ENCODE peak calls at places on chromosomes 11 and 22, in four cellular contexts. J, E, S and B are unnamed samples.

GRCh38 chr11:18390088-18390487 is 4.3 kb upstream of the LDHA start:
- DNase-seq in J (no peak), E (no peak), S (no peak), B (no peak)

GRCh38 chr11:62153087-62153395 is 29.2 kb downstream of the INCENP start:
- DNase-seq in J (no peak), E (no peak), S (no peak), B (no peak)

GRCh38 chr11:101096036-101096704 is 33.4 kb downstream of the PGR start:
- DNase-seq in J (no peak), E (no peak), S (no peak), B (no peak)

GRCh38 chr22:49702068-49702397 is 125.6 kb downstream of the BRD1 start:
- DNase-seq in J (no peak), E (no peak), S (no peak), B (no peak)

GRCh38 chr11:125959511-125959910 is 13.7 kb downstream of the VSIG10L2 start:
- DNase-seq in J (no peak), E (no peak), S (no peak), B (no peak)

GRCh38 chr11:117378966-117379865 is 51.6 kb downstream of the CEP164 start:
- DNase-seq in J (no peak), E (no peak), S (no peak), B (no peak)

GRCh38 chr11:72814831-72815618 is 814 bp downstream of the ATG16L2 start:
- DNase-seq in J (peak), E (peak), S (no peak), B (peak)

GRCh38 chr22:19974935-19975706 is 33.5 kb upstream of the TXNRD2 start:
- DNase-seq in J (no peak), E (peak), S (no peak), B (peak)

GRCh38 chr22:22082960-22083359 is 100.4 kb upstream of the TOP3B start:
- DNase-seq in J (no peak), E (no peak), S (no peak), B (no peak)

GRCh38 chr11:1874406-1875092 is 17.1 kb downstream of the PRR33 start:
- DNase-seq in J (no peak), E (no peak), S (no peak), B (no peak)

GRCh38 chr22:23565288-23565941 is 14.7 kb downstream of the IGLL1 start:
- DNase-seq in J (no peak), E (peak), S (peak), B (peak)

GRCh38 chr22:38461414-38462081 is 6.3 kb upstream of the KDELR3 start:
- DNase-seq in J (peak), E (peak), S (peak), B (peak)

GRCh38 chr11:107562647-107563208 is 2.8 kb downstream of the ALKBH8 start:
- DNase-seq in J (peak), E (no peak), S (no peak), B (no peak)

GRCh38 chr11:2775083-2775625 is 75.4 kb upstream of the KCNQ1OT1 start:
- DNase-seq in J (no peak), E (no peak), S (no peak), B (no peak)

GRCh38 chr11:43691806-43692205 is 11.3 kb downstream of the HSD17B12 start:
- DNase-seq in J (no peak), E (no peak), S (no peak), B (no peak)

GRCh38 chr11:43693069-43693468 is 12.5 kb downstream of the HSD17B12 start:
- DNase-seq in J (no peak), E (no peak), S (no peak), B (no peak)

GRCh38 chr11:43689167-43689566 is 8.6 kb downstream of the HSD17B12 start:
- DNase-seq in J (no peak), E (no peak), S (no peak), B (no peak)

GRCh38 chr11:43690929-43691328 is 10.4 kb downstream of the HSD17B12 start:
- DNase-seq in J (no peak), E (no peak), S (no peak), B (no peak)

DNA sequence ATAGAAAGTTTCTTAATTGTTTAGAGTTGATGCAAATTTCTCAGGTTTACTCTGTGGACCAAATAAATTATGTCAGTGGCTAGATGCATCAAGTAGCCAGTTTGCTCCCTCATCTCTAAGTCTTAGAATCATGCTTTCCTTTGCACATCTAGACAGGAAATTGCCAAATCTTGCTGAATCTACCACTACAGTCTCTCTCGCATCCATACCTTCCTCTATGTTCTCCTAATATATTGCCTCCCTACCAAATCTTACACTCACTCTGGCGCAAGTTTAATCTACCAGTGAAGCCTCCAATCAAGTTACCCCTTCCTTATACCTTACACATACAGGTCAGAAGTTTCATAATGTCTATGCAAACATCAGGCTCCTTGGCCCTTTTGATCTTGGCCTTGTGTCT is 10.8 kb downstream of the HSD17B12 start:
- DNase-seq in J (no peak), E (no peak), S (no peak), B (no peak)
- H3K4me2 ChIP-seq in J (no peak), E (no peak), S (no peak), B (no peak)

DNA sequence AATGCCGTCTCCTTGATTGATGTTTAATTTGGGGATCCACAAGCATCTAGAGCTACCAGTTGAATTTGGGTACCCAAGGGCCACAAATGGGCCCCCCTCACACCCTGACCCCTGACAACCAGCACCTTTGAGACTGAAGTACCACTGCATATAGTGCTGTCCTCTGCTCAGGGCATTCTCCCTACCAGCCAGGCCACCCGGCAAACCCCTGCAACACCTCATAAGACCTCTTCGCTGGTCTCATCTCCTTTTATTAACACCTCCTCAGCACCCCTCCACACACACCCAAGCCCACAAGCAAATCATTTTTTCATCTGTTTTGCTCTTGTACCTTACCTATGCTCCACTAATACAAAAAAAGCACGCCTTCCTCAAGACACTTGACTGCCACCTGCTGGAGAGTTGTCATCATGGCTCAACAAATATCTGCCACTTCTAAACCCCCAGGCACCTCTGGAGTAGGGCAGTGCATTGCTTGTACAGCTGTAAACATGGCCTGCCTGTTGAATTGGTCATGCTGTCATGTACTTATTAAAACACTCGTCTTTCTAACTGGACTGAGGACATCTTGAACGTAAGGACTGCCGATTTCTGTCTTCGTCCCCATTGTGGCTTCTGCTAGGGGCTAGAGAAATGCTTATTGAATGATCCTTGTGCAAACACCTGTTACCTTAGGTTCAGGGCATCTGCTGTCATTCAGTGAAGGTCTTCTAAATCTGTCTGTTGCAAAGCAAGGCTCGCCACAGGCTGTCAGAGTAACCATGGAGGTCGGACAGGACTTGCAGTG is 66.5 kb downstream of the BMAL1 start:
- DNase-seq in J (peak), E (peak), S (peak), B (peak)
- H3K56ac ChIP-seq in J (no peak), E (no peak), S (no peak), B (no peak)

GRCh38 chr11:121466063-121466794 is 13.5 kb upstream of the SORL1-AS1 start:
- DNase-seq in J (peak), E (peak), S (peak), B (peak)
- H3K4me2 ChIP-seq in J (no peak), E (peak), S (peak), B (no peak)

GRCh38 chr11:115420524-115420923 is 83.7 kb downstream of the CADM1 start:
- DNase-seq in J (no peak), E (no peak), S (no peak), B (no peak)

GRCh38 chr11:115421338-115422012 is 82.7 kb downstream of the CADM1 start:
- DNase-seq in J (no peak), E (no peak), S (no peak), B (no peak)

GRCh38 chr11:115418081-115418480 is 86.1 kb downstream of the CADM1 start:
- DNase-seq in J (no peak), E (no peak), S (no peak), B (no peak)

GRCh38 chr11:115415939-115416338 is 88.3 kb downstream of the CADM1 start:
- DNase-seq in J (no peak), E (no peak), S (no peak), B (no peak)

DNA sequence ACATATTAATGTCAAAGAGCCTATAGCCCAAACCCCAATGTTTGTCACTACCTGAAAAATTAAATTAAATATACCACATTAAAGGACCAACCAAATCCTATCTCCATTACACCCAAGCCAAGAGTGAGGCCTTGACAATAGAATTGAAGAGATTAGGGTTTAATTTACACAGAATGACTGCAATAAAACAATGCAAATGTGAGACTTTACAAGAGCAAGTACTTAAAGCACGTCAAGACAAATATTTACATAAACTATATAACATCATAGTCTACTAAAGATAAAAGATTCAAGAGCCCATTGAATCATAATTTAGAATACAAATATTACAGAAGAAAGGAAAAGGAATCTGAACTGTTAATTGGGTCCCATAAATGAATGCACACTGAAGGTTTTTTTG is 85.6 kb downstream of the CADM1 start:
- DNase-seq in J (no peak), E (no peak), S (no peak), B (no peak)
- H3K56ac ChIP-seq in J (no peak), E (no peak), S (no peak), B (no peak)

DNA sequence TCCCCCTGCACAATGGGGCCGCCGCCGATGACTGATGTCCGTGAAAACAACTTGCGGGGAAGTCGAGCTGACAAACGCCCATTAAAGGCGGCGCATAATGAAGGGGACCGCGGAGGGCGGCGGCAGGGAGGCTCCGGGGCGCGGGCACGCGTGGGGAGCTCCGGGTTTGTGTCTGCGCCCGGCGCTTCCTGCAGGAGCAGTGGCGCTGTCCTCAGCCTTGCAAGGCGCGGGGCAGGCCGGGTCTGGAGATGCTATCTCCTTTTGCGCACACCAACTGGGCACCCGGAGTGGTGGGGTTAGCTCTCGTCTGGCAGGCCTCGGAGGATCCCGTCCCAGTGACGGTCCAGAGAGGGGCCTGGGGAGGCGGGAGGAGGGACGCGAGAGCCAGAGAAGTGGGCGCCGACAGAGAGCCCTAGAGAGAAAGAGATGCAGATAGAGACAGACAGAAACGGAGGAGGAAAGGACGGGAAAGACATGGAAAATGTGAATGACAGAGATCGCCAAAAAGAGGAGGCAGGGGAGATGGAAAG is 390 bp upstream of the FGF3 start:
- DNase-seq in J (no peak), E (peak), S (peak), B (peak)
- H3K4me2 ChIP-seq in J (no peak), E (peak), S (peak), B (no peak)